ENCODE peak calls at places on chromosomes 6 and 20, in four cellular contexts. M is stimulated activated CD4-positive, alpha-beta T cell treated with anti-CD3 and anti-CD28 coated beads, TNF-alpha, amount 100 ng/mL, for 24 hours; P is AG09319; E is left ventricle myocardium superior. D is an unnamed sample.
A peak's percentile ranks its signal among the peaks of the same experiment; 100 is the strongest.

GRCh38 chr6:76861403-76861802 is 601.9 kb downstream of the HTR1B start:
- DNase-seq in E (no peak), P (no peak), M (no peak), D (no peak)

GRCh38 chr20:38132156-38132909 is 32.7 kb downstream of the TGM2 start:
- DNase-seq in P (no peak), E (no peak), M (no peak), D (no peak)

GRCh38 chr20:54067606-54068174 is 2.7 kb downstream of the BCAS1 start:
- DNase-seq in P (no peak), E (peak; percentile 71), M (no peak), D (no peak)

GRCh38 chr20:47922280-47922675 is 137.0 kb upstream of the SULF2 start:
- DNase-seq in P (peak; percentile 12), E (no peak), M (no peak), D (no peak)

GRCh38 chr6:14964901-14965300 is 281.0 kb upstream of the JARID2 start:
- DNase-seq in E (no peak), P (no peak), M (no peak), D (no peak)

GRCh38 chr20:23995905-23996666 is 7.5 kb upstream of the GGTLC1 start:
- DNase-seq in E (peak; percentile 68), P (peak; percentile 8), M (peak; percentile 28), D (no peak)

GRCh38 chr20:18632196-18632789 is 44.4 kb downstream of the DTD1 start:
- DNase-seq in E (peak; percentile 59), M (peak; percentile 31), P (peak; percentile 32), D (peak; percentile 51)

GRCh38 chr6:6678185-6678671 is 89.7 kb downstream of the LY86 start:
- DNase-seq in M (no peak), P (no peak), E (no peak), D (no peak)

GRCh38 chr20:34076952-34077351 is 35.1 kb downstream of the EIF2S2 start:
- DNase-seq in E (no peak), P (no peak), M (no peak), D (no peak)

GRCh38 chr20:63913768-63914167 is 18.8 kb downstream of the DNAJC5 start:
- DNase-seq in E (no peak), M (no peak), P (no peak), D (no peak)

GRCh38 chr6:157227202-157228166 is 95.8 kb downstream of the TMEM242 start:
- DNase-seq in M (no peak), E (no peak), P (no peak), D (peak; percentile 38)

GRCh38 chr6:27332692-27333641 is 20.9 kb upstream of the POM121L2 start:
- DNase-seq in M (no peak), P (peak; percentile 36), E (no peak), D (no peak)

GRCh38 chr6:81613606-81614005 is 138.9 kb downstream of the TENT5A start:
- DNase-seq in E (no peak), P (no peak), M (no peak), D (no peak)

GRCh38 chr20:37894454-37894853 is 8.5 kb upstream of the VSTM2L start:
- DNase-seq in M (no peak), P (no peak), E (no peak), D (no peak)

GRCh38 chr6:146345582-146345981 is 198.1 kb upstream of the RAB32 start:
- DNase-seq in E (no peak), M (no peak), P (no peak), D (no peak)

GRCh38 chr20:53176133-53176532 is 204.0 kb downstream of the TSHZ2 start:
- DNase-seq in M (no peak), E (no peak), P (no peak), D (no peak)

GRCh38 chr6:129312865-129313264 is 397.1 kb downstream of the ARHGAP18 start:
- DNase-seq in E (no peak), M (no peak), P (peak; percentile 3), D (no peak)

GRCh38 chr6:151675746-151676459 is 131.6 kb upstream of the ESR1 start:
- DNase-seq in P (no peak), M (peak; percentile 22), E (peak; percentile 43), D (no peak)

D was measured in CD14-positive monocyte.